ENCODE peak calls at places on chromosomes 5 and 9, in four cellular contexts. One of them, this sample, is unnamed.

GRCh38 chr5:168790037-168790635 is 211.0 kb upstream of the PANK3 start:
- DNase-seq in bronchial epithelial cell: no peak
- DNase-seq in heart right ventricle: no peak
- DNase-seq in aorta: no peak
- DNase-seq in this sample: no peak

GRCh38 chr5:35954175-35954574 is 15.8 kb upstream of the CAPSL start:
- DNase-seq in bronchial epithelial cell: no peak
- DNase-seq in heart right ventricle: no peak
- DNase-seq in aorta: no peak
- DNase-seq in this sample: peak; percentile 42

GRCh38 chr9:134966697-134967546 is 49.2 kb upstream of the FCN1 start:
- DNase-seq in bronchial epithelial cell: no peak
- DNase-seq in heart right ventricle: no peak
- DNase-seq in aorta: no peak
- DNase-seq in this sample: peak; percentile 46

GRCh38 chr5:1103505-1104326 is 8.1 kb downstream of the SLC12A7 start:
- DNase-seq in bronchial epithelial cell: no peak
- DNase-seq in heart right ventricle: peak; percentile 89
- DNase-seq in aorta: peak; percentile 78
- DNase-seq in this sample: no peak

GRCh38 chr5:107381189-107381856 is 289.4 kb downstream of the EFNA5 start:
- DNase-seq in bronchial epithelial cell: peak; percentile 66
- DNase-seq in heart right ventricle: no peak
- DNase-seq in aorta: no peak
- DNase-seq in this sample: no peak

GRCh38 chr9:99040911-99041582 is 63.9 kb upstream of the TGFBR1 start:
- DNase-seq in bronchial epithelial cell: no peak
- DNase-seq in heart right ventricle: no peak
- DNase-seq in aorta: no peak
- DNase-seq in this sample: no peak

GRCh38 chr5:15621094-15621493 is 121.1 kb downstream of the FBXL7 start:
- DNase-seq in bronchial epithelial cell: no peak
- DNase-seq in heart right ventricle: no peak
- DNase-seq in aorta: no peak
- DNase-seq in this sample: no peak

GRCh38 chr9:135655317-135656003 is 7.6 kb upstream of the LCN9 start:
- DNase-seq in bronchial epithelial cell: no peak
- DNase-seq in heart right ventricle: no peak
- DNase-seq in aorta: no peak
- DNase-seq in this sample: peak; percentile 34

GRCh38 chr5:10306114-10306513 is 1.6 kb downstream of the CMBL start:
- DNase-seq in bronchial epithelial cell: peak; percentile 17
- DNase-seq in heart right ventricle: no peak
- DNase-seq in aorta: no peak
- DNase-seq in this sample: no peak

GRCh38 chr5:76679231-76679630 is 36.7 kb upstream of the F2R start:
- DNase-seq in bronchial epithelial cell: no peak
- DNase-seq in heart right ventricle: peak; percentile 38
- DNase-seq in aorta: no peak
- DNase-seq in this sample: no peak

GRCh38 chr5:96017951-96018350 is 56.3 kb upstream of the ELL2 start:
- DNase-seq in bronchial epithelial cell: peak; percentile 92
- DNase-seq in heart right ventricle: no peak
- DNase-seq in aorta: no peak
- DNase-seq in this sample: no peak

GRCh38 chr9:110650991-110651411 is 17.6 kb upstream of the MUSK start:
- DNase-seq in bronchial epithelial cell: peak; percentile 12
- DNase-seq in heart right ventricle: no peak
- DNase-seq in aorta: peak; percentile 37
- DNase-seq in this sample: no peak

GRCh38 chr5:105218018-105218417 is 1655.4 kb upstream of the NUDT12 start:
- DNase-seq in bronchial epithelial cell: no peak
- DNase-seq in heart right ventricle: no peak
- DNase-seq in aorta: no peak
- DNase-seq in this sample: no peak
- H3K4me3 ChIP-seq in bronchial epithelial cell: no peak overlapping the region
- H3K4me3 ChIP-seq in heart right ventricle: no peak overlapping the region
- H3K4me3 ChIP-seq in aorta: no peak overlapping the region
- H3K4me3 ChIP-seq in this sample: no peak overlapping the region

GRCh38 chr9:69425402-69425801 is 100.4 kb downstream of the ENTREP1 start:
- DNase-seq in bronchial epithelial cell: no peak
- DNase-seq in heart right ventricle: no peak
- DNase-seq in aorta: no peak
- DNase-seq in this sample: no peak
- H3K36me3 ChIP-seq in bronchial epithelial cell: no peaks in the 10 kb centered on the region
- H3K36me3 ChIP-seq in heart right ventricle: no peaks in the 10 kb centered on the region
- H3K36me3 ChIP-seq in aorta: no peaks in the 10 kb centered on the region
- H3K36me3 ChIP-seq in this sample: no peaks in the 10 kb centered on the region

GRCh38 chr9:129752915-129753724 is at the start of gene PTGES:
- DNase-seq in bronchial epithelial cell: peak; percentile 59
- DNase-seq in heart right ventricle: peak; percentile 47
- DNase-seq in aorta: peak; percentile 83
- DNase-seq in this sample: peak; percentile 90
- H3K4me3 ChIP-seq in bronchial epithelial cell: no peak within 1 kb of the TSS
- H3K4me3 ChIP-seq in heart right ventricle: peak within 1 kb of the TSS; percentile 47
- H3K4me3 ChIP-seq in aorta: no peak within 1 kb of the TSS
- H3K4me3 ChIP-seq in this sample: no peak within 1 kb of the TSS

DNA sequence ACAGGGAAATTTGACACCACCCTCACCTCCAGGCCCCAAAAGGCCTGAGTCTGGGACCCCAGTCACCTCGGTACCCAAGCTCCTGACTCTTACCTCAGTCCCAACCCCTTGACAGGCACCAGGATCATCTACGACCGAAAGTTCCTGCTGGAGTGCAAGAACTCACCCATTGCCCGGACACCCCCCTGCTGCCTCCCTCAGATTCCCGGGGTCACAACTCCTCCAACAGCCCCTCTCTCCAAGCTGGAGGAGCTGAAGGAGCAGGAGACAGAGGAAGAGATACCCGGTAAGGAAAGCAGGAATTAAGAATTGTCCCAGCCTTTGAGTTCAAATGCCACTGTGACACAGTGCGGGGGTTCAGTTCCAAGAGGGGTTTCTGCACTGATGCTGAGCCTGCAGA is 1.3 kb downstream of the EIF4EBP3 start:
- DNase-seq in bronchial epithelial cell: no peak
- DNase-seq in heart right ventricle: no peak
- DNase-seq in aorta: no peak
- DNase-seq in this sample: no peak
- H3K36me3 ChIP-seq in bronchial epithelial cell: peaks cover 22% of the 10 kb centered on the region
- H3K36me3 ChIP-seq in heart right ventricle: no peaks in the 10 kb centered on the region
- H3K36me3 ChIP-seq in aorta: no peaks in the 10 kb centered on the region
- H3K36me3 ChIP-seq in this sample: peaks cover 23% of the 10 kb centered on the region

DNA sequence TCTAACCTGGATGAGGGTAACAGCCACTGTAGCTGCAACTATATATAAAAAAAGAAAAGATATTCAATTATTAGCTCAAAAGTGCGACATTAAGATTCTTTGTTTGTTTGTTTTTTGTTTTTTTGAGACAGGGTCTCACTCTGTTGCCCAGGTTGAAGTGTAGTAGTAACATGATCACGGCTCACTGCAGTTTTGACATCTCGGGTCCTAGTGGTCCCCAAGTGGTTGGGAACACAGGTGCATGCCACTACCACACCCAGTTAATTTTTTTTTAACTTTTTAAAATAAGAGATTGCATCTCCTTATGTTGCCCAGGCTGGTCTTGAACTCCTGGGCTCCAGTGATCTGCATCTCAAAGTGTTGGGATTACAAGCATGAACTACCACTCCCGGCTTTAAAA is 61.8 kb downstream of the MEF2C start:
- DNase-seq in bronchial epithelial cell: no peak
- DNase-seq in heart right ventricle: no peak
- DNase-seq in aorta: no peak
- DNase-seq in this sample: no peak
- H3K4me3 ChIP-seq in bronchial epithelial cell: no peak overlapping the region
- H3K4me3 ChIP-seq in heart right ventricle: no peak overlapping the region
- H3K4me3 ChIP-seq in aorta: no peak overlapping the region
- H3K4me3 ChIP-seq in this sample: no peak overlapping the region